ENCODE peak calls at places on chromosomes 11 and 22, in seven cellular contexts. F is Peyer's patch; D is left ventricle myocardium inferior; R is effector memory CD4-positive, alpha-beta T cell; Q is PC-3; P is CD4-positive, alpha-beta memory T cell; X is HCT116. W is an unnamed sample. For H3K4me1 and H3K9me3, the result is how much of the 10 kb centered on the place peaks cover.

GRCh38 chr22:26570126-26570525 is 19.8 kb downstream of the TPST2 start:
- DNase-seq in F (no peak), D (no peak), R (no peak), Q (no peak), P (no peak), X (no peak), W (peak)

GRCh38 chr11:79388201-79388600 is 52.6 kb downstream of the TENM4 start:
- DNase-seq in F (no peak), D (no peak), R (no peak), Q (no peak), P (no peak), X (no peak), W (no peak)

GRCh38 chr11:29448246-29448877 is 568.5 kb downstream of the KCNA4 start:
- DNase-seq in F (no peak), D (no peak), R (no peak), Q (peak), P (no peak), X (peak), W (no peak)

GRCh38 chr11:438101-438844 is 3.5 kb downstream of the ANO9 start:
- DNase-seq in F (no peak), D (no peak), R (no peak), Q (no peak), P (peak), X (no peak), W (peak)

GRCh38 chr22:19143967-19144400 is 467 bp downstream of the ESS2 start:
- DNase-seq in F (no peak), D (no peak), R (no peak), Q (no peak), P (peak), X (no peak), W (no peak)

GRCh38 chr11:45666648-45667642 is 1.5 kb upstream of the CHST1 start:
- DNase-seq in F (no peak), D (no peak), R (no peak), Q (no peak), P (no peak), X (no peak), W (no peak)

GRCh38 chr11:130839950-130840666 is 76.2 kb downstream of the SNX19 start:
- DNase-seq in F (no peak), D (no peak), R (no peak), Q (no peak), P (no peak), X (no peak), W (no peak)

GRCh38 chr11:126307706-126308105 is 3.8 kb downstream of the DCPS start:
- DNase-seq in F (no peak), D (no peak), R (no peak), Q (peak), P (no peak), X (no peak), W (no peak)

GRCh38 chr11:43574949-43575915 is 105.3 kb upstream of the HSD17B12 start:
- DNase-seq in F (no peak), D (peak), R (no peak), Q (no peak), P (peak), X (no peak), W (peak)

GRCh38 chr11:123052884-123053721 is 8.8 kb downstream of the HSPA8 start:
- DNase-seq in F (no peak), D (no peak), R (no peak), Q (no peak), P (no peak), X (no peak), W (no peak)

GRCh38 chr11:10293423-10294288 is at the start of gene SBF2:
- DNase-seq in F (peak), D (peak), R (peak), Q (peak), P (peak), X (no peak), W (peak)

GRCh38 chr11:130163346-130164220 is 4.0 kb downstream of the ST14 start:
- DNase-seq in F (peak), D (no peak), R (no peak), Q (peak), P (no peak), X (no peak), W (no peak)

GRCh38 chr22:17912942-17913704 is 111.2 kb downstream of the MICAL3 start:
- DNase-seq in F (no peak), D (no peak), R (no peak), Q (no peak), P (no peak), X (no peak), W (peak)

GRCh38 chr22:37162221-37163095 is 12.7 kb upstream of the IL2RB start:
- DNase-seq in F (peak), D (no peak), R (peak), Q (no peak), P (peak), X (no peak), W (peak)

GRCh38 chr11:93529707-93530467 is 13.3 kb downstream of the SMCO4 start:
- DNase-seq in F (no peak), D (no peak), R (no peak), Q (no peak), P (no peak), X (no peak), W (peak)

GRCh38 chr11:110128161-110128560 is 35.0 kb downstream of the ZC3H12C start:
- DNase-seq in F (no peak), D (no peak), R (no peak), Q (no peak), P (no peak), X (no peak), W (no peak)

GRCh38 chr11:61694971-61695706 is 14.9 kb downstream of the DAGLA start:
- DNase-seq in F (no peak), D (peak), R (no peak), Q (peak), P (no peak), X (no peak), W (peak)

GRCh38 chr11:117300301-117300700 is 9.2 kb downstream of the BACE1-AS start:
- DNase-seq in F (no peak), D (no peak), R (no peak), Q (no peak), P (no peak), X (no peak), W (peak)

GRCh38 chr11:112270551-112271180 is 10.0 kb upstream of the PLET1 start:
- DNase-seq in F (no peak), D (no peak), R (no peak), Q (no peak), P (no peak), X (no peak), W (no peak)

GRCh38 chr11:57776101-57776511 is 14.5 kb downstream of the CTNND1 start:
- DNase-seq in F (no peak), D (peak), R (no peak), Q (no peak), P (no peak), X (no peak), W (no peak)

GRCh38 chr11:57775474-57775873 is 13.9 kb downstream of the CTNND1 start:
- DNase-seq in F (no peak), D (no peak), R (no peak), Q (peak), P (no peak), X (no peak), W (no peak)

GRCh38 chr11:57778318-57779037 is 16.9 kb downstream of the CTNND1 start:
- DNase-seq in F (peak), D (peak), R (no peak), Q (peak), P (no peak), X (peak), W (peak)

GRCh38 chr11:57777969-57778317 is 16.3 kb downstream of the CTNND1 start:
- DNase-seq in F (no peak), D (no peak), R (no peak), Q (peak), P (no peak), X (no peak), W (peak)

GRCh38 chr11:57776577-57776976 is 15.0 kb downstream of the CTNND1 start:
- DNase-seq in F (no peak), D (no peak), R (no peak), Q (peak), P (no peak), X (no peak), W (no peak)
- H3K27ac ChIP-seq in F (peak), D (peak), R (no peak), Q (peak), P (no peak), X (peak), W (peak)

GRCh38 chr22:45966320-45966891 is 10.6 kb downstream of the WNT7B start:
- DNase-seq in F (no peak), D (no peak), R (no peak), Q (no peak), P (no peak), X (no peak), W (no peak)

GRCh38 chr22:45966892-45967365 is 10.0 kb downstream of the WNT7B start:
- DNase-seq in F (no peak), D (no peak), R (no peak), Q (no peak), P (no peak), X (no peak), W (no peak)

GRCh38 chr22:45964926-45965564 is 11.9 kb downstream of the WNT7B start:
- DNase-seq in F (no peak), D (no peak), R (no peak), Q (no peak), P (no peak), X (no peak), W (no peak)

GRCh38 chr22:45964372-45964771 is 12.6 kb downstream of the WNT7B start:
- DNase-seq in F (no peak), D (no peak), R (no peak), Q (no peak), P (no peak), X (no peak), W (no peak)

DNA sequence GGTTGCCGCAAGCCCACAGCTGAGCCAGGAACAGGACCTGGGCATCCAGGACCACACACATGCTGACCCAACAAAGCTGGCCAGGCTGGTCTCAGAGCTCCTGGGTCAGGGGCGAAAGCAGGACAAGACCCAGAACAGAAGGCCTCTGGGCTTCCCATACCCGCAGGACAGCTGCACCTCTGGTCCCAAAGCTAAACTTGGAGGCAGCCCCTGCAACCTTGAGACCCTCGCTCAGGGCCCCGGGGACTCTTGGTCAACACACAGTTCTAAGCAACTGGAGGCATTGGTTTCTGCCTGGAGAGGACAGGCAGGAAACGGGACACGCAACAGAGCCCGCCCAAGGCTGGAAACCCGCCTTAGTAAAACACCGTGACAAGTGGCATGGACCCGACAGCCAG is 11.4 kb downstream of the WNT7B start:
- DNase-seq in F (no peak), D (no peak), R (no peak), Q (no peak), P (no peak), X (no peak), W (no peak)
- H3K4me1 ChIP-seq in F (under half), D (under half), R (under half), Q (under half), P (under half), X (under half), W (under half)

GRCh38 chr11:134159652-134160051 is 64.1 kb downstream of the NCAPD3 start:
- DNase-seq in F (no peak), D (no peak), R (no peak), Q (no peak), P (no peak), X (no peak), W (no peak)
- H3K9me3 ChIP-seq in F (under half), D (under half), R (under half), Q (under half), P (under half), X (under half), W (under half)

GRCh38 chr11:64867748-64868462 is 10.5 kb downstream of the EHD1 start:
- DNase-seq in F (no peak), D (no peak), R (no peak), Q (peak), P (no peak), X (no peak), W (no peak)
- H3K27ac ChIP-seq in F (peak), D (peak), R (peak), Q (peak), P (peak), X (peak), W (no peak)